ENCODE peak calls at places on chromosomes 11 and 22, in seven cellular contexts. L, X, A, W, O, Q and V are unnamed samples. For H3K4me1 and H3K9me3, the result is how much of the 10 kb centered on the place peaks cover.

GRCh38 chr22:49771266-49772065 is 56.2 kb downstream of the BRD1 start:
- DNase-seq in X (no peak), L (peak), O (no peak), A (no peak), Q (peak), W (no peak), V (peak)

GRCh38 chr11:79438631-79439429 is 2.0 kb downstream of the TENM4 start:
- DNase-seq in O (peak), L (no peak), A (peak), W (no peak), Q (no peak), X (no peak), V (peak)

GRCh38 chr22:30159561-30160353 is 79.5 kb downstream of the HORMAD2 start:
- DNase-seq in A (no peak), Q (no peak), W (no peak), L (peak), X (peak), O (peak), V (no peak)

GRCh38 chr22:40030757-40031092 is 36.0 kb downstream of the FAM83F start:
- DNase-seq in W (no peak), X (no peak), A (no peak), O (no peak), L (no peak), Q (peak), V (no peak)

GRCh38 chr11:115890500-115890899 is 386.3 kb upstream of the CADM1 start:
- DNase-seq in Q (no peak), A (no peak), X (no peak), L (no peak), W (no peak), O (no peak), V (no peak)

GRCh38 chr11:46281374-46281831 is 3.9 kb downstream of the CREB3L1 start:
- DNase-seq in A (no peak), Q (no peak), W (no peak), X (no peak), O (peak), L (no peak), V (no peak)

GRCh38 chr22:26322179-26322905 is 106.7 kb upstream of the ASPHD2 start:
- DNase-seq in Q (no peak), W (no peak), O (no peak), A (no peak), L (no peak), X (no peak), V (no peak)

GRCh38 chr22:23281406-23282088 is 101.2 kb downstream of the BCR start:
- DNase-seq in O (peak), Q (peak), A (peak), W (peak), X (peak), L (peak), V (peak)

GRCh38 chr11:17703951-17704350 is 15.4 kb upstream of the MYOD1 start:
- DNase-seq in X (no peak), O (no peak), Q (no peak), A (no peak), L (no peak), W (no peak), V (no peak)

GRCh38 chr22:27405672-27406388 is 395.7 kb downstream of the MN1 start:
- DNase-seq in O (no peak), W (no peak), L (peak), Q (no peak), A (peak), X (peak), V (peak)

GRCh38 chr22:38316340-38317236 is 645 bp downstream of the CSNK1E start:
- DNase-seq in W (peak), O (peak), X (no peak), Q (peak), A (peak), L (peak), V (peak)
- TF ChIP-seq POLR2A in W (no peak), O (peak), X (no peak), Q (no peak), A (peak), L (peak), V (peak)

GRCh38 chr11:118610773-118611432 is 3.5 kb downstream of the PHLDB1 start:
- DNase-seq in A (peak), L (peak), X (peak), O (peak), Q (peak), W (peak), V (peak)

GRCh38 chr11:118610220-118610772 is 2.9 kb downstream of the PHLDB1 start:
- DNase-seq in L (no peak), A (no peak), Q (peak), X (no peak), O (no peak), W (no peak), V (no peak)

GRCh38 chr11:118608268-118609214 is 1.1 kb downstream of the PHLDB1 start:
- DNase-seq in L (peak), W (no peak), Q (peak), O (peak), A (peak), X (no peak), V (peak)

GRCh38 chr11:118607401-118608267 is at the start of gene PHLDB1:
- DNase-seq in W (no peak), A (peak), L (peak), O (peak), Q (peak), X (peak), V (peak)

GRCh38 chr11:118609380-118610219 is 2.2 kb downstream of the PHLDB1 start:
- DNase-seq in X (no peak), W (no peak), O (no peak), L (no peak), A (no peak), Q (peak), V (no peak)
- H3K4me1 ChIP-seq in X (under half), W (under half), O (under half), L (under half), A (half or more), Q (under half), V (half or more)

DNA sequence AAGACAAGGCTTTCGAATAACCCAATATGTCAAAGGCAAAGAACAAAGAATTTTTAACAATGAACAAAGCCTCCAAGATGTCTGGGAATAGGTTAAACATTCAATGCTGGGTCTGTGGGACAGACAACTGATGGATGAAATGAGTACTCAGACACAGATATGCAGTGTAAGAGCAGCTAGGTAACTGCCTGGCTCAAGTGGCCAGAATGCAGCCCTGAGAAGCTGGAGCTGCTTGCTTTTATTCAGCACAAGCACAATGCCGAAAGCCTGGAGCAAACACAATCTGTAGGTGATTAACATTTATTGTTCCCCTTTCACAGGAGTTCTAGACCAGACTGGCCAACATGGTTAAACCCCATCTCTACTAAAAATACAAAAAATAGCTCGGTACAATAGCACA is 24.0 kb downstream of the GLYAT start:
- DNase-seq in O (no peak), A (no peak), Q (no peak), L (no peak), W (no peak), X (no peak), V (no peak)
- H3K9me3 ChIP-seq in O (under half), A (under half), Q (under half), L (under half), W (under half), X (under half), V (under half)

GRCh38 chr11:73411031-73411430 is 34.8 kb downstream of the RELT start:
- DNase-seq in A (no peak), Q (no peak), L (no peak), W (no peak), O (no peak), X (no peak), V (no peak)
- TF ChIP-seq POLR2A in A (no peak), Q (no peak), L (no peak), W (no peak), O (no peak), X (no peak), V (no peak)

GRCh38 chr11:8720376-8720775 is 37.8 kb downstream of the RPL27A start:
- DNase-seq in W (no peak), L (no peak), A (no peak), Q (no peak), O (no peak), X (no peak), V (no peak)

GRCh38 chr11:8722156-8722555 is 39.6 kb downstream of the RPL27A start:
- DNase-seq in L (peak), A (no peak), Q (no peak), O (peak), W (no peak), X (no peak), V (no peak)

GRCh38 chr11:8722809-8723208 is 40.2 kb downstream of the RPL27A start:
- DNase-seq in X (no peak), O (no peak), Q (no peak), A (no peak), W (no peak), L (no peak), V (no peak)

GRCh38 chr11:8720868-8721739 is 38.5 kb downstream of the RPL27A start:
- DNase-seq in W (no peak), Q (no peak), X (no peak), A (no peak), O (no peak), L (no peak), V (no peak)

GRCh38 chr11:8721740-8722139 is 39.1 kb downstream of the RPL27A start:
- DNase-seq in O (no peak), X (no peak), A (no peak), W (no peak), Q (no peak), L (peak), V (no peak)
- H3K4me1 ChIP-seq in O (half or more), X (half or more), A (half or more), W (under half), Q (under half), L (under half), V (half or more)

DNA sequence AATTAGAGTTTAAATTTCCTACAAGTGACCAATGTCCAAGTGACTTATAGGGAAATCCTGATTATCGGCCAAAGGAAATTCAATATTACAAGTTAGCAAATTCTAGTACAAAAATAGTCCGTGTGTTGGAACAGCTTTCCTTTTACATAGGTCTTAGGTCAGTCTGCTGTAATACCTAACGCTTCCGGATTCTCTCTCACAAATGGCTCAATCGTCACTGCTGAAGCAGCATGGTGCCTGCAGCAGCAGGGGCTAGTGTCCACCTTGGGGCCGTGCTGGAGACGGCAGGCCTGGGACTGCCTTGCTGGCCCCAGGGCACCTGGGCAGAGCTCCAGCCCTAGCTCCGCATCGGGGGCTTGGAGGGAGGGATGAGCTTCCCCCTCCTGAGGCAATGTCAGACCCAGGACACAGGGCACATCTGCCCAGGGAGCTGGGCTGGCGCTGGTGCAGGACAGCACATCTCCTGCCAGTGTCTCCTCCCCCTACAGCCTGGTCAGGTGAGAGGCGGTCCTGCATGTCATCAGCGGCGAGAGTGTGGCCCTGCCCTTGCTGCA is 39.4 kb upstream of the CLTCL1 start:
- DNase-seq in X (no peak), O (no peak), L (no peak), Q (no peak), W (no peak), A (no peak), V (no peak)
- H3K9me3 ChIP-seq in X (under half), O (under half), L (under half), Q (under half), W (under half), A (under half), V (under half)

GRCh38 chr11:72635931-72636330 is 38.3 kb downstream of the PDE2A start:
- DNase-seq in O (no peak), X (no peak), Q (no peak), L (no peak), W (no peak), A (no peak), V (no peak)

GRCh38 chr11:72639475-72640375 is 34.5 kb downstream of the PDE2A start:
- DNase-seq in W (no peak), Q (peak), X (no peak), A (no peak), L (no peak), O (no peak), V (peak)

GRCh38 chr11:72637926-72638325 is 36.3 kb downstream of the PDE2A start:
- DNase-seq in O (no peak), A (no peak), L (no peak), Q (no peak), X (no peak), W (no peak), V (no peak)

GRCh38 chr11:72635309-72635915 is 38.8 kb downstream of the PDE2A start:
- DNase-seq in Q (no peak), X (no peak), O (no peak), A (no peak), W (no peak), L (no peak), V (no peak)

DNA sequence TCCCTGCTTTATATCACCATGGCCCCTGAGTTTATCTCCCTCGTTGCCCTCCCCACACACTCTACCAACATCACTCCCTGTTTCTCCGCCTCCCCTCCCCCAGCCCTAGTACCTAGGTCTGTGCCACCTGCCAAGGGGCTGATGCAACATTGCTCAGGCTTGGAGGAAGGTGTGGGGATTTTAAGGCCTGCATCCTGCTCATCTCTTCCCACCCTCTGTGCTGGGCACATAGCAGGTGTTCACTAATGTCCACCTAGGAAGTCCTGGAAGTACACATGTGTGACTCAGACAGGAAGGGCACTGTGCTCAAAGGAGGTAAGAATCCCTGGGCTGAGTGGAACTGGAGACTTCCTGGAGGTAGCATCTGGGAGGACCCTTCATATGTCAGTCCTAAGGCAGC is 37.0 kb downstream of the PDE2A start:
- DNase-seq in X (no peak), W (no peak), L (no peak), O (no peak), Q (no peak), A (no peak), V (no peak)
- TF ChIP-seq POLR2A in X (no peak), W (no peak), L (no peak), O (no peak), Q (no peak), A (no peak), V (no peak)